ENCODE peak calls at places on chromosomes 4 and X, in eight cellular contexts. S, O, J, I, E, V, P and A are unnamed samples.

GRCh38 chrX:48939417-48940228 is 17.8 kb downstream of the OTUD5 start:
- DNase-seq in O (peak), S (no peak), I (no peak), J (no peak), P (no peak), E (no peak), V (no peak), A (no peak)

GRCh38 chr4:7800996-7801395 is 138.7 kb downstream of the AFAP1 start:
- DNase-seq in J (no peak), O (no peak), V (no peak), S (no peak), E (no peak), I (no peak), P (no peak), A (no peak)

GRCh38 chr4:168630445-168631187 is 133.8 kb downstream of the PALLD start:
- DNase-seq in S (no peak), P (peak), J (no peak), E (peak), V (no peak), I (no peak), O (no peak), A (no peak)

GRCh38 chrX:52574416-52575275 is 57.8 kb upstream of the XAGE1B start:
- DNase-seq in I (peak), O (no peak), J (no peak), E (peak), P (peak), V (peak), S (no peak), A (no peak)

GRCh38 chr4:88599714-88600113 is 7.4 kb downstream of the HERC3 start:
- DNase-seq in V (no peak), S (no peak), P (no peak), E (no peak), J (no peak), I (no peak), O (no peak), A (no peak)

GRCh38 chr4:157984285-157984911 is 188.4 kb downstream of the GASK1B start:
- DNase-seq in O (no peak), V (no peak), S (no peak), I (no peak), J (no peak), P (no peak), E (no peak), A (no peak)

GRCh38 chr4:110515676-110516075 is 39.7 kb downstream of the ENPEP start:
- DNase-seq in E (no peak), P (no peak), V (no peak), S (no peak), O (no peak), I (no peak), J (no peak), A (no peak)

GRCh38 chr4:17492058-17492741 is 19.7 kb downstream of the QDPR start:
- DNase-seq in V (no peak), I (no peak), J (no peak), O (no peak), E (no peak), P (peak), S (no peak), A (no peak)

GRCh38 chr4:116027311-116027710 is 913.9 kb upstream of the NDST4 start:
- DNase-seq in V (no peak), E (no peak), P (no peak), J (no peak), S (no peak), O (no peak), I (peak), A (no peak)

GRCh38 chr4:186829740-186830449 is 106.2 kb upstream of the FAT1 start:
- DNase-seq in E (peak), S (no peak), I (no peak), P (peak), J (no peak), V (no peak), O (no peak), A (peak)

GRCh38 chr4:110183643-110184042 is 14.8 kb downstream of the ELOVL6 start:
- DNase-seq in J (no peak), P (no peak), I (peak), O (no peak), S (no peak), E (no peak), V (no peak), A (no peak)

GRCh38 chrX:118745570-118745969 is 18.2 kb downstream of the IL13RA1 start:
- DNase-seq in P (peak), J (no peak), V (no peak), S (no peak), I (no peak), O (no peak), E (no peak), A (no peak)

GRCh38 chr4:53785996-53786395 is 194.7 kb upstream of the LNX1 start:
- DNase-seq in V (no peak), J (no peak), I (no peak), S (no peak), O (no peak), E (no peak), P (peak), A (no peak)

GRCh38 chrX:136752796-136753195 is 27.9 kb downstream of the ARHGEF6 start:
- DNase-seq in I (no peak), P (no peak), J (no peak), E (no peak), S (no peak), V (no peak), O (no peak), A (no peak)

GRCh38 chr4:37440519-37440900 is 196.0 kb downstream of the NWD2 start:
- DNase-seq in O (no peak), S (no peak), E (no peak), J (no peak), I (no peak), V (no peak), P (no peak), A (peak)

GRCh38 chr4:147633113-147633512 is 15.9 kb downstream of the TMEM184C start:
- DNase-seq in J (no peak), V (no peak), E (no peak), I (no peak), P (peak), O (no peak), S (no peak), A (no peak)